ENCODE peak calls at places on chromosomes 6 and 20, in six cellular contexts. A, F, G, C, Q and K are unnamed samples.

GRCh38 chr6:47413752-47414516 is 63.7 kb upstream of the CD2AP start:
- DNase-seq in A (no peak), F (peak; percentile 82), G (peak; percentile 45), C (no peak), Q (no peak), K (peak; percentile 31)

GRCh38 chr6:47188588-47189021 is 121.1 kb downstream of the TNFRSF21 start:
- DNase-seq in A (no peak), F (peak; percentile 57), G (peak; percentile 71), C (no peak), Q (no peak), K (no peak)

GRCh38 chr6:150371356-150371755 is 2.5 kb downstream of the IYD start:
- DNase-seq in A (no peak), F (no peak), G (no peak), C (no peak), Q (no peak), K (no peak)

GRCh38 chr6:46583081-46583480 is 69.5 kb downstream of the CYP39A1 start:
- DNase-seq in A (no peak), F (no peak), G (no peak), C (no peak), Q (no peak), K (no peak)

GRCh38 chr6:72218125-72218524 is 331.8 kb downstream of the RIMS1 start:
- DNase-seq in A (no peak), F (peak; percentile 24), G (peak; percentile 1), C (no peak), Q (no peak), K (no peak)

GRCh38 chr20:45629496-45630100 is at the start of gene WFDC10A:
- DNase-seq in A (no peak), F (peak; percentile 47), G (peak; percentile 57), C (no peak), Q (no peak), K (peak; percentile 72)

GRCh38 chr6:20182926-20183521 is 29.2 kb downstream of the MBOAT1 start:
- DNase-seq in A (no peak), F (no peak), G (peak; percentile 95), C (peak; percentile 63), Q (no peak), K (no peak)

GRCh38 chr20:2804921-2805681 is 4.7 kb upstream of the CPXM1 start:
- DNase-seq in A (no peak), F (no peak), G (no peak), C (no peak), Q (no peak), K (no peak)

GRCh38 chr20:41260734-41261220 is 56.8 kb downstream of the ZHX3 start:
- DNase-seq in A (no peak), F (no peak), G (no peak), C (no peak), Q (no peak), K (no peak)

GRCh38 chr6:90485615-90486277 is 101.1 kb downstream of the MAP3K7 start:
- DNase-seq in A (no peak), F (no peak), G (no peak), C (no peak), Q (no peak), K (no peak)

GRCh38 chr6:163199371-163199770 is 215.1 kb upstream of the QKI start:
- DNase-seq in A (no peak), F (no peak), G (no peak), C (no peak), Q (no peak), K (no peak)

GRCh38 chr6:160510976-160511617 is 153.0 kb downstream of the LPA start:
- DNase-seq in A (no peak), F (no peak), G (no peak), C (no peak), Q (no peak), K (no peak)
- H3K4me3 ChIP-seq in A (no peak overlapping the region), F (no peak overlapping the region), G (no peak overlapping the region), C (no peak overlapping the region), Q (no peak overlapping the region), K (no peak overlapping the region)

DNA sequence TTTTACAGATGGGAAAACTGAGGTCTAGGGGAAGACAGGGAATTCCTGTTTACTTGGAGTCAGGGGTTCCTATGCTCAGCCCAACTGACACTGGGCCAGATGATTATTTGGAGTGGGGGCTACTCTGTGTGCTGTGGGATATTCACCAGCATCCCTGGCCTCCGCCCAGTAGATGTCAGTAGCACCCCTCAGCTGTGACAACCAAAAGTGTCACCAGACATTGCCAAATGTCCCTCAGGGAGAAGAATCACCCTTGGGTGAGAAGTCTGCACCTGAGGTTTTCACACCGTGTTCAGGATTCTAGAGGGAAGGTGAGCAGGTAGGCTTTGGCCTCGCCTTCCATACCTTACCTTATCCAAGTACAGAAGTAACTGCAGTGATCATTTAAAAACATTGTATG is 27.6 kb downstream of the CDH26 start:
- DNase-seq in A (no peak), F (no peak), G (no peak), C (peak; percentile 42), Q (no peak), K (no peak)
- TF ChIP-seq CTCF in A (no peak), F (no peak), G (no peak), C (peak; percentile 48), Q (no peak), K (no peak)

GRCh38 chr20:61897401-61898295 is 168.0 kb downstream of the TAF4 start:
- DNase-seq in A (no peak), F (no peak), G (no peak), C (no peak), Q (no peak), K (no peak)
- H3K4me1 ChIP-seq in A (no peaks in the 10 kb centered on the region), F (no peaks in the 10 kb centered on the region), G (no peaks in the 10 kb centered on the region), C (no peaks in the 10 kb centered on the region), Q (no peaks in the 10 kb centered on the region), K (no peaks in the 10 kb centered on the region)

GRCh38 chr20:16302818-16303217 is 270.4 kb downstream of the KIF16B start:
- DNase-seq in A (no peak), F (no peak), G (no peak), C (no peak), Q (no peak), K (no peak)

GRCh38 chr20:16301981-16302380 is 271.3 kb downstream of the KIF16B start:
- DNase-seq in A (no peak), F (no peak), G (no peak), C (no peak), Q (no peak), K (no peak)

GRCh38 chr20:16296933-16297332 is 276.3 kb downstream of the KIF16B start:
- DNase-seq in A (no peak), F (no peak), G (no peak), C (no peak), Q (no peak), K (no peak)

GRCh38 chr20:16295534-16295933 is 277.7 kb downstream of the KIF16B start:
- DNase-seq in A (no peak), F (no peak), G (no peak), C (no peak), Q (no peak), K (no peak)

DNA sequence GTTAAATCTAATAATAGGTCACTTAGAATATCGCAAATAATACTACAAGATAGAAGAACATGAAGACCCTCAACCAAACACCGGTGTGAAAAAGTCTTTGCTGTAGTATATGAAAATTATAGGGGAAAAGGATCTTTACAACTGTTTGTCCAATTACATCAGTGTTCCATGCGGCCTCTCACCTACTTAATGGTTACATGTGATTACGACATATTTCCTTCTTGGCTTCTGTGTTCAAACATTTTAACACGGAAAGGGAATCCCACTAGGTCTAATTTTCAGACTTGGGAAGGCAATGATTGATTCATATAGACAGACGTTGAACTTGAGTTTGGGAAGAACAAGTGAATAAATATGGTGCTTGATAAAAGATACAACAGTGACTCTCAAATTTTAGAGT is 273.4 kb downstream of the KIF16B start:
- DNase-seq in A (no peak), F (peak; percentile 77), G (no peak), C (no peak), Q (no peak), K (no peak)
- H3K4me3 ChIP-seq in A (no peak overlapping the region), F (no peak overlapping the region), G (no peak overlapping the region), C (no peak overlapping the region), Q (no peak overlapping the region), K (no peak overlapping the region)

GRCh38 chr20:61724376-61724775 is 341.3 kb downstream of the TAF4 start:
- DNase-seq in A (no peak), F (no peak), G (no peak), C (no peak), Q (no peak), K (no peak)
- TF ChIP-seq CTCF in A (no peak), F (peak; percentile 18), G (no peak), C (peak; percentile 18), Q (no peak), K (no peak)